ENCODE peak calls at places on chromosomes 5 and 9, in five cellular contexts. One of them, this sample, is unnamed.
A peak's percentile ranks its signal among the peaks of the same experiment; 100 is the strongest.

GRCh38 chr5:129915415-129915814 is 11.2 kb downstream of the CHSY3 start:
- DNase-seq in mesendoderm: no peak
- DNase-seq in mesenchymal stem cell: no peak
- DNase-seq in H1: no peak
- DNase-seq in IMR-90: no peak
- DNase-seq in this sample: no peak

GRCh38 chr5:61702784-61703183 is 370.7 kb downstream of the ZSWIM6 start:
- DNase-seq in IMR-90: no peak
- DNase-seq in H1: no peak
- DNase-seq in mesendoderm: no peak
- DNase-seq in mesenchymal stem cell: no peak
- DNase-seq in this sample: no peak

GRCh38 chr9:13957089-13957488 is 356.9 kb downstream of the NFIB start:
- DNase-seq in IMR-90: no peak
- DNase-seq in mesenchymal stem cell: no peak
- DNase-seq in H1: no peak
- DNase-seq in mesendoderm: no peak
- DNase-seq in this sample: no peak

GRCh38 chr9:23658859-23659258 is 167.2 kb downstream of the ELAVL2 start:
- DNase-seq in mesendoderm: peak; percentile 24
- DNase-seq in IMR-90: no peak
- DNase-seq in mesenchymal stem cell: no peak
- DNase-seq in H1: no peak
- DNase-seq in this sample: no peak

GRCh38 chr5:91038180-91038808 is 344.8 kb downstream of the ARRDC3 start:
- DNase-seq in IMR-90: no peak
- DNase-seq in H1: no peak
- DNase-seq in mesenchymal stem cell: no peak
- DNase-seq in mesendoderm: peak; percentile 10
- DNase-seq in this sample: no peak

GRCh38 chr9:98642661-98643312 is 65.9 kb downstream of the GABBR2 start:
- DNase-seq in mesenchymal stem cell: no peak
- DNase-seq in mesendoderm: peak; percentile 82
- DNase-seq in IMR-90: no peak
- DNase-seq in H1: peak; percentile 74
- DNase-seq in this sample: no peak

GRCh38 chr5:177370488-177371119 is 12.9 kb downstream of the RGS14 start:
- DNase-seq in H1: peak; percentile 93
- DNase-seq in IMR-90: peak; percentile 82
- DNase-seq in mesendoderm: peak; percentile 99
- DNase-seq in mesenchymal stem cell: peak; percentile 93
- DNase-seq in this sample: peak; percentile 91

GRCh38 chr9:137669261-137669672 is 50.5 kb downstream of the EHMT1 start:
- DNase-seq in mesenchymal stem cell: no peak
- DNase-seq in H1: no peak
- DNase-seq in mesendoderm: peak; percentile 50
- DNase-seq in IMR-90: no peak
- DNase-seq in this sample: no peak

GRCh38 chr9:133060417-133060841 is 1.4 kb upstream of the CEL start:
- DNase-seq in mesendoderm: peak; percentile 93
- DNase-seq in mesenchymal stem cell: no peak
- DNase-seq in IMR-90: no peak
- DNase-seq in H1: no peak
- DNase-seq in this sample: no peak

GRCh38 chr9:136662656-136663310 is at the start of gene EGFL7:
- DNase-seq in mesenchymal stem cell: no peak
- DNase-seq in IMR-90: no peak
- DNase-seq in H1: peak; percentile 45
- DNase-seq in mesendoderm: no peak
- DNase-seq in this sample: no peak

GRCh38 chr9:136660971-136661540 is 1.7 kb upstream of the EGFL7 start:
- DNase-seq in mesenchymal stem cell: no peak
- DNase-seq in IMR-90: no peak
- DNase-seq in H1: peak; percentile 43
- DNase-seq in mesendoderm: no peak
- DNase-seq in this sample: no peak

GRCh38 chr9:136661641-136662325 is 933 bp upstream of the EGFL7 start:
- DNase-seq in IMR-90: no peak
- DNase-seq in mesendoderm: no peak
- DNase-seq in H1: peak; percentile 41
- DNase-seq in mesenchymal stem cell: no peak
- DNase-seq in this sample: no peak

GRCh38 chr9:136663311-136663679 is 579 bp downstream of the EGFL7 start:
- DNase-seq in IMR-90: no peak
- DNase-seq in H1: no peak
- DNase-seq in mesenchymal stem cell: no peak
- DNase-seq in mesendoderm: no peak
- DNase-seq in this sample: no peak

DNA sequence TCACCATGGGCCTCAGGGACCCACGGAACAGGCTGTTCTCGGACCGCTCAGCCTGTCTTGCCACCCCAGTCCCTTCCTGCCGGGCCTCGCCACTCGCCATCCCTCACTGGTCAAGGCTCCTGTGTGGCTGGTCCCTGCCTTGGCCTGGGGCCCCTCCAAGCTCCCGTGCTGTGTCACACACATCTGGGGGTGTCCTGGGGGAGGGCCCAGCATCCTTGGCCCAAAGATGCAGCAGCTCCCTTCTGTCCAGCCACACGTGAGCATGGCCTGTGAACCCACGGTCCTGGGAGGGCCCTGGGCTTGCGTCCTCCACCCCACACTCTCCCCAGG is 425 bp upstream of the EGFL7 start:
- DNase-seq in IMR-90: no peak
- DNase-seq in H1: peak; percentile 40
- DNase-seq in mesenchymal stem cell: no peak
- DNase-seq in mesendoderm: no peak
- DNase-seq in this sample: no peak
- H2AK5ac ChIP-seq in IMR-90: no peak overlapping the region
- H2AK5ac ChIP-seq in H1: no peak overlapping the region
- H2AK5ac ChIP-seq in mesenchymal stem cell: no peak overlapping the region
- H2AK5ac ChIP-seq in mesendoderm: no peak overlapping the region
- H2AK5ac ChIP-seq in this sample: peak overlapping the region; percentile 94

GRCh38 chr9:124454296-124454695 is 4.0 kb downstream of the ADGRD2 start:
- DNase-seq in mesendoderm: no peak
- DNase-seq in H1: no peak
- DNase-seq in mesenchymal stem cell: no peak
- DNase-seq in IMR-90: no peak
- DNase-seq in this sample: no peak
- H3K36me3 ChIP-seq in mesendoderm: no peaks in the 10 kb centered on the region
- H3K36me3 ChIP-seq in H1: no peaks in the 10 kb centered on the region
- H3K36me3 ChIP-seq in mesenchymal stem cell: no peaks in the 10 kb centered on the region
- H3K36me3 ChIP-seq in IMR-90: no peaks in the 10 kb centered on the region
- H3K36me3 ChIP-seq in this sample: no peaks in the 10 kb centered on the region

GRCh38 chr9:19404278-19405075 is 4.3 kb upstream of the ACER2 start:
- DNase-seq in H1: no peak
- DNase-seq in mesendoderm: no peak
- DNase-seq in mesenchymal stem cell: no peak
- DNase-seq in IMR-90: no peak
- DNase-seq in this sample: no peak
- H3K27ac ChIP-seq in H1: no peak overlapping the region
- H3K27ac ChIP-seq in mesendoderm: no peak overlapping the region
- H3K27ac ChIP-seq in mesenchymal stem cell: no peak overlapping the region
- H3K27ac ChIP-seq in IMR-90: no peak overlapping the region
- H3K27ac ChIP-seq in this sample: no peak overlapping the region

GRCh38 chr9:27529316-27530278 is at the start of gene MOB3B:
- DNase-seq in mesenchymal stem cell: peak; percentile 75
- DNase-seq in H1: peak; percentile 97
- DNase-seq in IMR-90: peak; percentile 50
- DNase-seq in mesendoderm: peak; percentile 84
- DNase-seq in this sample: peak; percentile 82
- H2AK5ac ChIP-seq in mesenchymal stem cell: no peak within 1 kb of the TSS
- H2AK5ac ChIP-seq in H1: no peak within 1 kb of the TSS
- H2AK5ac ChIP-seq in IMR-90: no peak within 1 kb of the TSS
- H2AK5ac ChIP-seq in mesendoderm: no peak within 1 kb of the TSS
- H2AK5ac ChIP-seq in this sample: peak within 1 kb of the TSS; percentile 76

GRCh38 chr9:134432471-134432870 is 106.2 kb downstream of the RXRA start:
- DNase-seq in mesendoderm: no peak
- DNase-seq in IMR-90: no peak
- DNase-seq in mesenchymal stem cell: no peak
- DNase-seq in H1: no peak
- DNase-seq in this sample: no peak
- H3K36me3 ChIP-seq in mesendoderm: no peaks in the 10 kb centered on the region
- H3K36me3 ChIP-seq in IMR-90: peaks cover 38% of the 10 kb centered on the region
- H3K36me3 ChIP-seq in mesenchymal stem cell: peaks cover 47% of the 10 kb centered on the region
- H3K36me3 ChIP-seq in H1: peaks cover 3% of the 10 kb centered on the region
- H3K36me3 ChIP-seq in this sample: peaks cover 29% of the 10 kb centered on the region

GRCh38 chr5:54274944-54275343 is 35.4 kb downstream of the ARL15 start:
- DNase-seq in IMR-90: no peak
- DNase-seq in mesenchymal stem cell: no peak
- DNase-seq in H1: no peak
- DNase-seq in mesendoderm: no peak
- DNase-seq in this sample: no peak

GRCh38 chr5:54273715-54274114 is 36.7 kb downstream of the ARL15 start:
- DNase-seq in mesenchymal stem cell: no peak
- DNase-seq in H1: no peak
- DNase-seq in mesendoderm: peak; percentile 56
- DNase-seq in IMR-90: no peak
- DNase-seq in this sample: no peak

GRCh38 chr5:54272746-54273145 is 37.6 kb downstream of the ARL15 start:
- DNase-seq in H1: no peak
- DNase-seq in IMR-90: no peak
- DNase-seq in mesenchymal stem cell: no peak
- DNase-seq in mesendoderm: no peak
- DNase-seq in this sample: no peak

GRCh38 chr5:54278031-54278830 is 32.1 kb downstream of the ARL15 start:
- DNase-seq in mesendoderm: peak; percentile 67
- DNase-seq in H1: no peak
- DNase-seq in IMR-90: no peak
- DNase-seq in mesenchymal stem cell: no peak
- DNase-seq in this sample: no peak

GRCh38 chr5:54275361-54275760 is 35.0 kb downstream of the ARL15 start:
- DNase-seq in mesenchymal stem cell: no peak
- DNase-seq in IMR-90: peak; percentile 65
- DNase-seq in H1: no peak
- DNase-seq in mesendoderm: no peak
- DNase-seq in this sample: no peak
- H3K27ac ChIP-seq in mesenchymal stem cell: no peak overlapping the region
- H3K27ac ChIP-seq in IMR-90: no peak overlapping the region
- H3K27ac ChIP-seq in H1: no peak overlapping the region
- H3K27ac ChIP-seq in mesendoderm: no peak overlapping the region
- H3K27ac ChIP-seq in this sample: no peak overlapping the region

GRCh38 chr5:137753986-137754235 is 252 bp downstream of the HNRNPA0 start:
- DNase-seq in IMR-90: no peak
- DNase-seq in H1: no peak
- DNase-seq in mesenchymal stem cell: no peak
- DNase-seq in mesendoderm: no peak
- DNase-seq in this sample: no peak
- H2AK5ac ChIP-seq in IMR-90: peak overlapping the region; percentile 68
- H2AK5ac ChIP-seq in H1: peak overlapping the region; percentile 95
- H2AK5ac ChIP-seq in mesenchymal stem cell: peak overlapping the region; percentile 49
- H2AK5ac ChIP-seq in mesendoderm: peak overlapping the region; percentile 88
- H2AK5ac ChIP-seq in this sample: peak overlapping the region; percentile 100

DNA sequence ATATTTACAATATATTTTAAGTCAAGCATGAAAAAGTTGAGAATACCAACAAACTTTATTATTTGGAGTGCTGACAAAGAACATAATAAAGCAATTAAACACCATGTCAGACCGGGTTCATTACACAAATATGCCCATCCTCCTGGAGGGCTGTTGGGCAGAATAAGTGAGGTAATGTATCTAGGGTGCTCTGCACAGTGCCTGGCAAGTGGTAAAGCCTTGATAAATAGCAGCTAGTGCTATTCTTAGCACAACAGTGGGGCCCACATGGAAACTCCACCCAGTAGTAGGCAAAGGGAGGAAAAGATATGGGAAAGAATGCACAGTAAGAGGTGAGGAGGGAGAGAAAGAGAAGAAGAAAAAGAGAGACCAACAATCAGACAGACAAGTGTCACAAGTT is 97.7 kb downstream of the SLC1A3 start:
- DNase-seq in H1: no peak
- DNase-seq in mesendoderm: no peak
- DNase-seq in mesenchymal stem cell: no peak
- DNase-seq in IMR-90: no peak
- DNase-seq in this sample: no peak
- H3K36me3 ChIP-seq in H1: no peaks in the 10 kb centered on the region
- H3K36me3 ChIP-seq in mesendoderm: no peaks in the 10 kb centered on the region
- H3K36me3 ChIP-seq in mesenchymal stem cell: no peaks in the 10 kb centered on the region
- H3K36me3 ChIP-seq in IMR-90: no peaks in the 10 kb centered on the region
- H3K36me3 ChIP-seq in this sample: no peaks in the 10 kb centered on the region